ENCODE peak calls at places on chromosomes 4 and X, in ten cellular contexts. F, E, C, Q, A, N, W, P, S and Y are unnamed samples.

GRCh38 chr4:89539374-89539773 is 231.8 kb upstream of the GPRIN3 start:
- DNase-seq in C (peak), S (no peak), P (no peak), N (no peak), Q (peak), A (no peak), E (peak), W (peak), F (no peak), Y (no peak)

GRCh38 chr4:168832746-168833575 is 177.1 kb downstream of the CBR4 start:
- DNase-seq in C (peak), S (peak), P (no peak), A (peak), E (no peak), F (no peak), W (no peak), Q (no peak), N (no peak), Y (peak)

GRCh38 chr4:139582044-139582443 is 26.0 kb upstream of the SETD7 start:
- DNase-seq in N (no peak), S (peak), Q (no peak), A (no peak), W (no peak), F (no peak), P (no peak), E (no peak), C (no peak), Y (no peak)

GRCh38 chr4:3202836-3203820 is 45.8 kb upstream of the MSANTD1 start:
- DNase-seq in P (no peak), Q (no peak), W (no peak), C (no peak), S (peak), F (no peak), N (no peak), A (no peak), E (no peak), Y (no peak)

GRCh38 chr4:3613980-3614730 is 81.9 kb upstream of the LRPAP1 start:
- DNase-seq in S (no peak), Q (no peak), C (no peak), W (no peak), F (no peak), E (no peak), A (no peak), P (no peak), N (no peak), Y (no peak)

GRCh38 chr4:58766763-58767162 is 1656.6 kb upstream of the IGFBP7 start:
- DNase-seq in E (no peak), W (no peak), S (no peak), N (no peak), Q (no peak), F (no peak), P (no peak), A (no peak), C (no peak), Y (no peak)

GRCh38 chrX:57368158-57368557 is 81.7 kb downstream of the FAAH2 start:
- DNase-seq in F (no peak), E (no peak), P (no peak), A (no peak), Q (no peak), N (no peak), W (no peak), C (no peak), S (peak), Y (no peak)

GRCh38 chr4:173505924-173506779 is 23.9 kb downstream of the HAND2 start:
- DNase-seq in C (peak), W (no peak), F (no peak), A (no peak), S (peak), N (no peak), Q (no peak), P (peak), E (no peak), Y (peak)

GRCh38 chrX:109776432-109776831 is 43.4 kb upstream of the ACSL4 start:
- DNase-seq in C (no peak), P (no peak), A (no peak), E (no peak), Q (no peak), W (no peak), F (no peak), N (no peak), S (no peak), Y (no peak)

GRCh38 chr4:145937021-145937861 is 1.4 kb downstream of the ZNF827 start:
- DNase-seq in P (peak), N (peak), A (peak), E (no peak), Q (no peak), S (peak), C (no peak), F (peak), W (no peak), Y (peak)

GRCh38 chr4:1010522-1011021 is 854 bp upstream of the FGFRL1 start:
- DNase-seq in Q (peak), S (peak), C (no peak), W (no peak), A (peak), F (peak), E (no peak), P (peak), N (peak), Y (peak)

GRCh38 chrX:68177542-68177941 is 255.8 kb downstream of the OPHN1 start:
- DNase-seq in F (no peak), Q (peak), C (no peak), A (no peak), E (no peak), P (no peak), N (no peak), W (no peak), S (no peak), Y (no peak)

GRCh38 chrX:69285881-69286545 is 120.8 kb upstream of the PJA1 start:
- DNase-seq in W (no peak), E (no peak), N (peak), F (peak), C (peak), Q (no peak), A (peak), S (peak), P (peak), Y (peak)

GRCh38 chr4:40669504-40669903 is 39.8 kb upstream of the RBM47 start:
- DNase-seq in Q (no peak), A (no peak), S (no peak), C (no peak), P (no peak), E (no peak), F (no peak), W (no peak), N (no peak), Y (no peak)

GRCh38 chrX:134013092-134013497 is 27.7 kb upstream of the GPC3 start:
- DNase-seq in Q (no peak), E (no peak), P (no peak), A (no peak), F (no peak), S (no peak), W (no peak), C (no peak), N (no peak), Y (no peak)

GRCh38 chr4:100929753-100930152 is 411.9 kb upstream of the EMCN start:
- DNase-seq in F (no peak), E (no peak), N (no peak), P (peak), A (no peak), C (no peak), S (no peak), W (no peak), Q (no peak), Y (no peak)

GRCh38 chrX:104913348-104913747 is 307.1 kb downstream of the TEX13A start:
- DNase-seq in A (no peak), E (no peak), S (no peak), Q (no peak), N (no peak), P (peak), C (no peak), F (no peak), W (no peak), Y (no peak)

GRCh38 chr4:148061795-148062194 is 329.9 kb downstream of the ARHGAP10 start:
- DNase-seq in S (no peak), C (no peak), A (no peak), F (no peak), P (peak), N (no peak), W (no peak), Q (no peak), E (no peak), Y (no peak)

GRCh38 chrX:133085785-133086184 is 11.1 kb downstream of the USP26 start:
- DNase-seq in E (no peak), F (no peak), A (no peak), N (no peak), W (no peak), P (no peak), Q (no peak), C (no peak), S (no peak), Y (no peak)

GRCh38 chr4:22187203-22187835 is 238.7 kb upstream of the KCNIP4 start:
- DNase-seq in F (no peak), S (no peak), N (no peak), P (no peak), C (no peak), E (no peak), W (no peak), Q (no peak), A (no peak), Y (no peak)